ENCODE peak calls at places on chromosomes 2 and 18, in seven cellular contexts. E, Q, C, J, F, P and U are unnamed samples.

GRCh38 chr2:223549215-223549614 is 52.9 kb downstream of the SCG2 start:
- DNase-seq in E (peak; percentile 42), Q (peak; percentile 97), C (no peak), J (no peak), F (peak; percentile 78), P (no peak), U (no peak)

GRCh38 chr2:222289280-222290250 is 9.2 kb downstream of the PAX3 start:
- DNase-seq in E (no peak), Q (no peak), C (no peak), J (no peak), F (no peak), P (no peak), U (no peak)

GRCh38 chr2:232643813-232644347 is 10.5 kb downstream of the EFHD1 start:
- DNase-seq in E (no peak), Q (no peak), C (no peak), J (no peak), F (no peak), P (no peak), U (no peak)

GRCh38 chr2:10909050-10909995 is 2.4 kb upstream of the KCNF1 start:
- DNase-seq in E (peak; percentile 50), Q (no peak), C (no peak), J (no peak), F (no peak), P (no peak), U (no peak)

GRCh38 chr2:164745012-164745797 is 96.4 kb downstream of the COBLL1 start:
- DNase-seq in E (no peak), Q (peak; percentile 58), C (no peak), J (no peak), F (no peak), P (no peak), U (no peak)

GRCh38 chr2:166413255-166413654 is 37.5 kb upstream of the SCN9A start:
- DNase-seq in E (no peak), Q (no peak), C (no peak), J (no peak), F (no peak), P (no peak), U (no peak)

GRCh38 chr18:40355701-40356100 is 1599.3 kb upstream of the PIK3C3 start:
- DNase-seq in E (no peak), Q (peak; percentile 29), C (no peak), J (no peak), F (peak; percentile 22), P (no peak), U (no peak)

GRCh38 chr2:22855761-22856184 is 529.2 kb upstream of the KLHL29 start:
- DNase-seq in E (no peak), Q (no peak), C (no peak), J (no peak), F (no peak), P (no peak), U (no peak)

GRCh38 chr18:22314406-22314805 is 103.3 kb downstream of the CTAGE1 start:
- DNase-seq in E (peak; percentile 57), Q (peak; percentile 85), C (no peak), J (no peak), F (peak; percentile 97), P (no peak), U (no peak)

GRCh38 chr2:172457606-172458005 is 30.2 kb downstream of the ITGA6 start:
- DNase-seq in E (no peak), Q (no peak), C (no peak), J (no peak), F (no peak), P (no peak), U (peak; percentile 77)

GRCh38 chr2:213376644-213377043 is 92.4 kb downstream of the SPAG16 start:
- DNase-seq in E (no peak), Q (no peak), C (no peak), J (no peak), F (no peak), P (no peak), U (no peak)

GRCh38 chr2:237227190-237227988 is 141.7 kb downstream of the COPS8 start:
- DNase-seq in E (no peak), Q (peak; percentile 97), C (no peak), J (no peak), F (peak; percentile 93), P (no peak), U (no peak)

GRCh38 chr2:107584577-107584976 is 242.1 kb upstream of the RGPD4 start:
- DNase-seq in E (no peak), Q (peak; percentile 43), C (no peak), J (no peak), F (no peak), P (no peak), U (no peak)

GRCh38 chr18:2850816-2851215 is 4.0 kb downstream of the EMILIN2 start:
- DNase-seq in E (no peak), Q (no peak), C (no peak), J (no peak), F (no peak), P (no peak), U (no peak)

GRCh38 chr2:112494839-112495238 is 12.9 kb downstream of the TTL start:
- DNase-seq in E (no peak), Q (no peak), C (no peak), J (no peak), F (no peak), P (no peak), U (no peak)

DNA sequence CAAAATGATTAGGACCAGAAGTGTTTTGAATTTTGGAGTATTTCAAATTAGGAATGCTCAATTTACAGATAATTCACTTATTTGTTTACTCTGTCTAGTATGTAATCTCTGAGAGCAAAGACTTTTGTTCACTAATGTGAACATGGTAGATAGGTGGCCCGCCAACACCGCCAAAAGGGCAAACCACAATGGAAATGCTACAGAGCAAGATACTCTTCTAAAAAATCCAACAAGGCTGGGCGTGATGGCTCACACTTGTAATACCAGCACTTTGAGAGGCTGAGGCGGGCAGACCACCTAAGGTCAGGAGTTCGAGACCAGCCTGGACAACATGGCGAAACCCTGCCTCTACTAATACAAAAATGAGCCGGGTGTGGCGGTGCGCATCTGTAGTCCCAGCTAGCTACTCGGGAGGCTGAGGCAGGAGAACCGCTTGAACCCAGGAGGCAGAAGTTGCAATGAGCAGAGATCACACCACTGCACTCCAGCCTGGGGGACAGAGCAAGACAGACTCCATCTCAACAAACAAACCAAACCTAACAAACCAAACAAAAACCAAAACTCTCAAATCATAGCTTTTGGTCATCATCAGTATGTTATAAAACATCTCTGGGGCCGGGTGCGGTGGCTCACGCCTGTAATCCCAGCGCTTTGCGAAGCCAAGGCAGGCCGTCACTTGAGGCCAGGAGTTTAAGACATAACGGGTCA is 2.4 kb downstream of the CCT4 start:
- DNase-seq in E (no peak), Q (no peak), C (no peak), J (no peak), F (no peak), P (no peak), U (no peak)
- H3K4me3 ChIP-seq in E (no peak overlapping the region), Q (no peak overlapping the region), C (no peak overlapping the region), J (no peak overlapping the region), F (peak overlapping the region; percentile 20), P (no peak overlapping the region), U (no peak overlapping the region)

DNA sequence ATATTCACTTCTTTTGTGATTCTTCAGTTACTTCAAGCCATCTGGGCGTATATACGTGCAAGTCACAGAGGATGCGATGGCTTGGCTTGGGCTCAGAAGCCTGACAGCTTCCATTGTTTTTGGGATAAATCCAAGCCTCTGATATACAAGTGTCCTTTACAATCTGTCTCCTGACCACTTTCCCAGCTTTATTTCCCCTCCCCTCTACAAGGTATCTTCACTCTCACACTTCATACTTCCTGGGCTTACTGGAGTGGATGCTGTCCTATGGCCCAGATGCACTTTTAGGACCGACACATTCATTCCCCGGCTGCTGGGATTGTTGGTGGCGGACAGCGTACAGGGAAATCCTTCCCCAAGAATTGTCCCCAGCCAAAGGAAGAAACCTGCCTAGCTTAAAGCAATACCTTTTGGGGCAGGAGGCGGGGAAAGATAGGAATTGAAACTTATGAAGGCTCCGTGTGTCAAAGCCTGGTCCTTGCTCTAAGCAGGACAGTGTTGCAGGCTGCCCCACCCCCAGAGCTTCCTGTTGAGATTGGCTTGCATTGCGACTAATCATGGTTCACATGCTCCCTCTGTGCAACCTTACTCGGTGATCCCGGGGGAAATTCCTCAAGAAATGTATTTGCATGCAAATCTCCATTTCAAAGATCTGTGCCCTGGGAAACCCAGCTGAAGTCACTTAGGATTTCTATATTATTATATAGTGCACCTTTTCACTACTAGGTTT is 802.9 kb upstream of the ID2 start:
- DNase-seq in E (peak; percentile 21), Q (no peak), C (no peak), J (no peak), F (no peak), P (no peak), U (no peak)
- H3K4me3 ChIP-seq in E (no peak overlapping the region), Q (no peak overlapping the region), C (no peak overlapping the region), J (no peak overlapping the region), F (no peak overlapping the region), P (no peak overlapping the region), U (no peak overlapping the region)

GRCh38 chr2:98343371-98343770 is 2.9 kb upstream of the CNGA3 start:
- DNase-seq in E (no peak), Q (no peak), C (no peak), J (no peak), F (no peak), P (no peak), U (no peak)

GRCh38 chr2:98348066-98348561 is 1.9 kb downstream of the CNGA3 start:
- DNase-seq in E (no peak), Q (no peak), C (no peak), J (no peak), F (no peak), P (no peak), U (no peak)

GRCh38 chr2:98350411-98350810 is 4.2 kb downstream of the CNGA3 start:
- DNase-seq in E (no peak), Q (no peak), C (no peak), J (no peak), F (no peak), P (no peak), U (no peak)

GRCh38 chr2:98347298-98348065 is 1.2 kb downstream of the CNGA3 start:
- DNase-seq in E (no peak), Q (no peak), C (no peak), J (no peak), F (no peak), P (no peak), U (no peak)

DNA sequence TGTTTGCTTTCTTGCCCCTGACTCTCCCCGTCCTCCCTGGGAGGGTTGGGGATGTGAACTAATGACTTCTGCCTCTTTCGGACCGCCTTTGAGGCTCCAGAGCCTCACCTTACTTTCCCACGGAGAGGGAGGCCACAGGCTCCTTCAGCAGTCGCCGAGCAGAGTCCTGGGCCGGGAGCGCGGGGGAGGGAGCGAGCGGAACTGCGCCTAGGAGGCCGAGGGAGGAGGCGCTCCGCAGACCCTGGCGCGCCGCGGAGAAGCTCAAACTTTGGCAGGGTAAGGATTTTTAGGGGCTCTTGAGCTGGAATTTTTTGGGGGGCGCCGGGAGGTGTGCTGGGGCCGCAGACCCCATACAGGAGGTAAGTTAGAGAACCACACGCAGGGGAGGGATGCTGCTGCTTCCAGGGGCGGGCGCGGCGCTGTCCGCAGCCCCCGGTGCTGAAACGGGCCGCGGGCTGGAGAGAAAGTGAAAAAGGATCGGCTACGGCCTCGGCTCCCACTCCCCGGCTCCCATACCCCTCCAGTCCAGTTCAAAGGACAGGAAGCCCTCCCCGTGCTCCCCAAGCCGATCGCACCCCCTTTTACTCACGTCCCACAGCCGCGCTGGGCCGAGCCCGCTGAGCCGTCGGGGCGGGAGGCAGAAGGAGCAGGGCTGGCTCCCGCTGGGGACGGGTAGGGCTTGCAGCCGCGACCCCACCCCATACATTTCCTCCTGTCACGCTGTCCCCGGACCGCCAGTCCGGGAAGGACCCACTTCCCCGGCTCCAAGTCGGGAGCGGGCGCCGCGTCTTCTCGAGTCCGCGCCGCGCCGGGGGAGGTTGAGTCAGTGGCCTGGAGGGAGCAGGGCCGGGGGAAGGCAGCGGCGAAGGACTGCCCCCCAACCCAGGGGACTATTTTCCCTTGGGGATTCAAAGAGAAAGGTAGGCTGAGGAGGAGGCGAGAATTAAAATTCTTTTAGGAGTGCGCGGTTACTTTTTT is at the start of gene CNGA3:
- DNase-seq in E (peak; percentile 50), Q (peak; percentile 35), C (no peak), J (peak; percentile 30), F (no peak), P (no peak), U (no peak)
- H3K4me3 ChIP-seq in E (no peak within 1 kb of the TSS), Q (peak within 1 kb of the TSS; percentile 10), C (no peak within 1 kb of the TSS), J (peak within 1 kb of the TSS; percentile 11), F (peak within 1 kb of the TSS; percentile 30), P (no peak within 1 kb of the TSS), U (no peak within 1 kb of the TSS)

GRCh38 chr2:239303711-239304532 is 96.9 kb downstream of the HDAC4 start:
- DNase-seq in E (peak; percentile 58), Q (no peak), C (peak; percentile 16), J (peak; percentile 15), F (no peak), P (no peak), U (no peak)
- H3K4me3 ChIP-seq in E (no peak overlapping the region), Q (no peak overlapping the region), C (no peak overlapping the region), J (no peak overlapping the region), F (no peak overlapping the region), P (no peak overlapping the region), U (peak overlapping the region; percentile 2)